ENCODE peak calls at places on chromosomes 11 and 22, in six cellular contexts. J is foreskin fibroblast, C is HFF-Myc, I is mammary epithelial cell, Y is PC-9, O is progenitor cell of endocrine pancreas. Q is an unnamed sample.

GRCh38 chr11:124716596-124716995 is 23.1 kb upstream of the NRGN start:
- DNase-seq in J (no peak), C (no peak), I (peak), Y (no peak), O (no peak), Q (no peak)

GRCh38 chr11:61955031-61955415 is 4.9 kb downstream of the BEST1 start:
- DNase-seq in J (peak), C (no peak), I (peak), Y (peak), O (no peak), Q (no peak)

GRCh38 chr11:104165014-104165413 is 1.1 kb upstream of the PDGFD start:
- DNase-seq in J (no peak), C (no peak), I (no peak), Y (no peak), O (no peak), Q (no peak)

GRCh38 chr22:20956258-20957117 is 10.6 kb upstream of the AIFM3 start:
- DNase-seq in J (peak), C (no peak), I (peak), Y (peak), O (no peak), Q (no peak)

GRCh38 chr22:44667829-44668189 is 34.2 kb upstream of the PRR5 start:
- DNase-seq in J (no peak), C (no peak), I (no peak), Y (no peak), O (no peak), Q (no peak)

GRCh38 chr22:35424081-35424480 is 24.1 kb downstream of the MCM5 start:
- DNase-seq in J (no peak), C (no peak), I (no peak), Y (no peak), O (no peak), Q (no peak)

GRCh38 chr11:100273066-100273815 is 413.8 kb upstream of the ARHGAP42 start:
- DNase-seq in J (no peak), C (no peak), I (no peak), Y (no peak), O (no peak), Q (no peak)

GRCh38 chr11:99461913-99462312 is 441.2 kb downstream of the CNTN5 start:
- DNase-seq in J (no peak), C (no peak), I (no peak), Y (no peak), O (no peak), Q (no peak)

GRCh38 chr11:5655474-5655873 is 29.4 kb downstream of the TRIM5 start:
- DNase-seq in J (no peak), C (no peak), I (no peak), Y (no peak), O (no peak), Q (no peak)

GRCh38 chr11:26244207-26244606 is 87.7 kb upstream of the ANO3 start:
- DNase-seq in J (peak), C (no peak), I (peak), Y (no peak), O (no peak), Q (no peak)

GRCh38 chr22:18024276-18024939 is at the start of gene MICAL3:
- DNase-seq in J (peak), C (no peak), I (peak), Y (no peak), O (peak), Q (no peak)

GRCh38 chr11:11347583-11347982 is 5.5 kb downstream of the CSNK2A3 start:
- DNase-seq in J (no peak), C (no peak), I (no peak), Y (no peak), O (no peak), Q (no peak)

GRCh38 chr11:59175104-59175503 is 3.2 kb downstream of the DTX4 start:
- DNase-seq in J (no peak), C (no peak), I (no peak), Y (no peak), O (no peak), Q (no peak)

GRCh38 chr22:26565889-26566288 is 24.0 kb downstream of the TPST2 start:
- DNase-seq in J (no peak), C (no peak), I (no peak), Y (no peak), O (no peak), Q (no peak)

GRCh38 chr22:27971926-27972325 is 52.9 kb upstream of the PITPNB start:
- DNase-seq in J (no peak), C (no peak), I (no peak), Y (no peak), O (no peak), Q (no peak)

GRCh38 chr22:29396126-29396525 is 7.8 kb upstream of the AP1B1 start:
- DNase-seq in J (no peak), C (no peak), I (no peak), Y (no peak), O (no peak), Q (no peak)

GRCh38 chr22:31933816-31934482 is 10.4 kb upstream of the YWHAH start:
- DNase-seq in J (no peak), C (no peak), I (no peak), Y (no peak), O (no peak), Q (no peak)

GRCh38 chr11:77449060-77449521 is 24.8 kb downstream of the PAK1 start:
- DNase-seq in J (no peak), C (no peak), I (no peak), Y (no peak), O (no peak), Q (no peak)

GRCh38 chr22:49930596-49931412 is 12.4 kb downstream of the CRELD2 start:
- DNase-seq in J (peak), C (peak), I (peak), Y (peak), O (no peak), Q (peak)

GRCh38 chr22:40147388-40148176 is 30.1 kb upstream of the TNRC6B start:
- DNase-seq in J (no peak), C (no peak), I (no peak), Y (no peak), O (no peak), Q (no peak)

GRCh38 chr22:49568751-49569285 is 258.9 kb downstream of the BRD1 start:
- DNase-seq in J (no peak), C (no peak), I (no peak), Y (no peak), O (no peak), Q (no peak)

GRCh38 chr11:73034330-73034729 is 107.8 kb downstream of the FCHSD2 start:
- DNase-seq in J (no peak), C (no peak), I (no peak), Y (no peak), O (no peak), Q (no peak)

GRCh38 chr11:92848578-92848977 is 120.9 kb upstream of the MTNR1B start:
- DNase-seq in J (no peak), C (no peak), I (no peak), Y (no peak), O (no peak), Q (no peak)

GRCh38 chr11:65594991-65595920 is at the start of gene KCNK7:
- DNase-seq in J (peak), C (no peak), I (no peak), Y (no peak), O (no peak), Q (no peak)

GRCh38 chr11:803467-803742 is 1.6 kb downstream of the PIDD1 start:
- DNase-seq in J (no peak), C (no peak), I (no peak), Y (no peak), O (no peak), Q (no peak)

GRCh38 chr22:49212466-49212865 is 615.2 kb downstream of the BRD1 start:
- DNase-seq in J (no peak), C (no peak), I (no peak), Y (no peak), O (no peak), Q (no peak)

GRCh38 chr11:124536520-124536919 is 6.9 kb downstream of the OR8B12 start:
- DNase-seq in J (no peak), C (no peak), I (peak), Y (peak), O (no peak), Q (peak)

GRCh38 chr11:61885166-61885778 is 6.1 kb downstream of the FADS3 start:
- DNase-seq in J (no peak), C (no peak), I (no peak), Y (no peak), O (no peak), Q (no peak)

GRCh38 chr22:37428649-37429586 is 1.6 kb upstream of the ELFN2 start:
- DNase-seq in J (peak), C (peak), I (no peak), Y (no peak), O (peak), Q (no peak)

GRCh38 chr11:134841972-134842371 is 429.9 kb upstream of the B3GAT1 start:
- DNase-seq in J (no peak), C (no peak), I (no peak), Y (no peak), O (no peak), Q (no peak)

GRCh38 chr22:24186352-24186740 is 5.1 kb downstream of the SUSD2 start:
- DNase-seq in J (no peak), C (no peak), I (no peak), Y (no peak), O (no peak), Q (no peak)

GRCh38 chr11:10606536-10607208 is 38.2 kb upstream of the LYVE1 start:
- DNase-seq in J (peak), C (no peak), I (peak), Y (no peak), O (no peak), Q (no peak)

GRCh38 chr11:66047541-66048365 is 1.2 kb downstream of the GAL3ST3 start:
- DNase-seq in J (no peak), C (no peak), I (no peak), Y (no peak), O (no peak), Q (no peak)

GRCh38 chr11:77127969-77128691 is at the start of gene MYO7A:
- DNase-seq in J (peak), C (no peak), I (no peak), Y (no peak), O (peak), Q (no peak)

GRCh38 chr11:44726278-44727113 is at the start of gene TSPAN18:
- DNase-seq in J (peak), C (no peak), I (no peak), Y (no peak), O (no peak), Q (no peak)

GRCh38 chr22:25002241-25002985 is 49.9 kb downstream of the KIAA1671 start:
- DNase-seq in J (no peak), C (no peak), I (no peak), Y (no peak), O (no peak), Q (no peak)

GRCh38 chr11:2885017-2885675 is 429 bp downstream of the CDKN1C start:
- DNase-seq in J (peak), C (no peak), I (no peak), Y (no peak), O (no peak), Q (no peak)

GRCh38 chr11:119727523-119728081 is 1.4 kb downstream of the NECTIN1 start:
- DNase-seq in J (peak), C (no peak), I (no peak), Y (no peak), O (peak), Q (no peak)
- TF ChIP-seq CTCF in J (no peak), C (peak), I (peak), Y (no peak), O (peak), Q (peak)

GRCh38 chr11:36090351-36091245 is 146.7 kb downstream of the LDLRAD3 start:
- DNase-seq in J (no peak), C (no peak), I (no peak), Y (no peak), O (no peak), Q (no peak)
- TF ChIP-seq CTCF in J (no peak), C (no peak), I (no peak), Y (no peak), O (no peak), Q (no peak)

DNA sequence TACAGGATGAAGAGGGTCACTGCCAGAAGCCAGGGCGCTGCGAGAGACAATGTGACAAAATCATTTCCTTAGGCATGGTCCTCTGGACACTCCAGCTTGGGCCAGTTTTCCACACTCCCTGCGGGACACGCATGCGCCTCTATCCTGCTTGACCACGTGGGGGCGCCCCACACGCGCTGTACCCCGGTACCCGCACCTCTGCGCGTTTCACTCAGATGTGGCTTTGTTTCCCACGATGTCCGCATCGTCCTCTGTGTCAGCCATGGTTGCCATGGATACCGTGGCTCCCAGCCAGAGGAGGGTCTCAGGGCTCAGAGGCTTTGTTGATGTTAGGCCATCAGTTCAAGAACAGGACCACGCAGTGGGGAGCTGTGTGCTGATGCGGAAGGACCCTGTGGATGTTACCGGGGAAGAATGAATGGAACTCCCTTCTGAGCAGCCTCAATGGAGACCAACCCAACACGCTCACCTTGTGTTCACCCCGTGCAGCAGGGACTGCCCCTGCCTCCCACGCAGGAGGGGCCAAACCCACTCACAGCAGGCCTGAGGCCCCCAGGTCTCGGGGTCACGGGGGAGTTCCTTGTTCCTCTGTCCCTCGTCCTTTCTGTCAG is 101.1 kb upstream of the SLC22A12 start:
- DNase-seq in J (peak), C (no peak), I (peak), Y (no peak), O (peak), Q (no peak)
- TF ChIP-seq CTCF in J (peak), C (peak), I (peak), Y (peak), O (peak), Q (peak)

GRCh38 chr11:17722000-17722643 is 2.8 kb downstream of the MYOD1 start:
- DNase-seq in J (peak), C (no peak), I (no peak), Y (no peak), O (no peak), Q (peak)
- TF ChIP-seq CTCF in J (peak), C (peak), I (no peak), Y (no peak), O (peak), Q (peak)

DNA sequence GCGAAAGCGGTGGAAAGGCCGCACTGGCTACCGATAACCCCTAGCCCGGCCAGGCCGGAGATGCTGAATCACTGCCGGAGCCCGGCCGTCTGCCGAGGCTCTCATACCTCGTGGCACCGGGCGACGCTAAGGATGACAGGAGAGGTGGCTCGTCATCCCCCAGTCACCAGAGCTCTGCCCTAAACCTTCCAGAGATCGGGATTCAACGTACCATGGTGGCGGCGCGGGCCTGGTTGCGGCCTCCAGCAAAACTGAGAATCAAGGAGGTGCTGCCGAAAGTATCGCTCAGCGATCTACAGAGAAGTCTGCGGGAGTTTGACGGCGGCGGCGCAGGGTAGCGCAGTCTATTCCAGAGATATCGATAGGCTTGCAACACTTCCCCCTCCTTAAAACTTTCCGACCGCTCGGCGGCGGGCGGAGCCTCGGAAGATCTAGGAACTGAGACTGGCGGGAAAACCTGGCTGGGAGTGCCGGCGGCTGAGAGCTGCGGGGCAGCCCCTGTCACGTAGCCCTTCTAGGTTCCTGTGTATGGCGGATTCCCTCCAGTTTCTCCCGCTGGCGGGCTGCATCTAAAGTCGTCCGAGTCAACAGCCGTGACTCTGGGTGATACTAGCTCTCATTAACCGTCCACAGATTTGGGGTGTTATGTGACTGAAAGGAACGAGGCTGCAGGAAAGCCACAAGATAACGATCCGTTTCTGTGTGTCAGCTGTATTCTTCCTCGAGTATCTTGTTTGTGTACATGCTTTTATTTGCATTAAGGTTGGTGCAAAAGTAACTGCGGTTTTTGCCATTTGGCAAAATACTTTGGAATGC is at the start of gene PSMA1:
- DNase-seq in J (peak), C (peak), I (peak), Y (peak), O (peak), Q (peak)
- TF ChIP-seq CTCF in J (no peak), C (peak), I (no peak), Y (peak), O (peak), Q (no peak)

Q was measured in LNCaP clone FGC.